ENCODE peak calls at places on chromosomes 6 and 20, in six cellular contexts. W is Peyer's patch; H is HS-27A; D is stimulated activated CD8-positive, alpha-beta memory T cell treated with anti-CD3 and anti-CD28 coated beads, Interleukin-12 subunit alpha, Interleukin-12 subunit beta, amount 100 ng/mL, for 4 hours; J is AG09309; C is RCC 7860. O is an unnamed sample.

GRCh38 chr6:109322825-109323580 is 59.3 kb downstream of the CD164 start:
- DNase-seq in W (no peak), H (no peak), D (no peak), J (no peak), C (no peak), O (no peak)

GRCh38 chr6:13445005-13445743 is 42.2 kb downstream of the GFOD1 start:
- DNase-seq in W (peak), H (peak), D (no peak), J (no peak), C (no peak), O (no peak)

GRCh38 chr20:41177636-41178035 is 40.3 kb downstream of the PLCG1 start:
- DNase-seq in W (peak), H (peak), D (no peak), J (peak), C (peak), O (peak)

GRCh38 chr6:145017516-145017915 is 717.8 kb downstream of the EPM2A start:
- DNase-seq in W (no peak), H (no peak), D (no peak), J (no peak), C (peak), O (no peak)

GRCh38 chr20:9301129-9302072 is 213.0 kb upstream of the LAMP5 start:
- DNase-seq in W (no peak), H (no peak), D (no peak), J (no peak), C (no peak), O (no peak)

GRCh38 chr20:43938932-43939761 is 24.5 kb downstream of the TOX2 start:
- DNase-seq in W (no peak), H (peak), D (no peak), J (peak), C (peak), O (no peak)

GRCh38 chr20:35743693-35744491 is 1.8 kb upstream of the RBM39 start:
- DNase-seq in W (no peak), H (no peak), D (no peak), J (no peak), C (no peak), O (no peak)

GRCh38 chr6:79570802-79571367 is 33.7 kb upstream of the LCA5 start:
- DNase-seq in W (no peak), H (no peak), D (no peak), J (peak), C (no peak), O (no peak)

GRCh38 chr20:62917720-62918119 is 8.6 kb downstream of the DIDO1 start:
- DNase-seq in W (no peak), H (no peak), D (no peak), J (no peak), C (no peak), O (no peak)

GRCh38 chr6:148720371-148720770 is 26.5 kb upstream of the UST start:
- DNase-seq in W (no peak), H (no peak), D (no peak), J (no peak), C (peak), O (no peak)

GRCh38 chr6:79466222-79466834 is 70.9 kb downstream of the LCA5 start:
- DNase-seq in W (no peak), H (no peak), D (no peak), J (no peak), C (no peak), O (no peak)

GRCh38 chr6:14079433-14079832 is 38.1 kb upstream of the CD83 start:
- DNase-seq in W (no peak), H (no peak), D (no peak), J (no peak), C (peak), O (no peak)

GRCh38 chr20:62824476-62825287 is 7.8 kb downstream of the COL9A3 start:
- DNase-seq in W (peak), H (no peak), D (no peak), J (no peak), C (no peak), O (no peak)

GRCh38 chr6:158762787-158763439 is 56.3 kb downstream of the EZR start:
- DNase-seq in W (peak), H (no peak), D (no peak), J (no peak), C (no peak), O (no peak)

O was measured in activated B cell treated with CpG ODN at 0.5 μM for 24 hours.